ENCODE peak calls at places on chromosomes 7 and 10, in seven cellular contexts. Q, R, X, F, G, A and T are unnamed samples.

GRCh38 chr10:111837985-111838384 is 345.6 kb downstream of the GPAM start:
- DNase-seq in Q (no peak), R (no peak), X (no peak), F (no peak), G (no peak), A (no peak), T (no peak)

GRCh38 chr10:84201244-84201606 is 6.9 kb downstream of the CDHR1 start:
- DNase-seq in Q (no peak), R (no peak), X (no peak), F (no peak), G (no peak), A (no peak), T (no peak)

GRCh38 chr7:111138196-111138569 is 47.3 kb downstream of the LRRN3 start:
- DNase-seq in Q (peak; percentile 47), R (peak; percentile 94), X (peak; percentile 8), F (peak; percentile 50), G (peak; percentile 67), A (no peak), T (peak; percentile 63)

GRCh38 chr10:125037145-125037544 is 95.2 kb downstream of the ZRANB1 start:
- DNase-seq in Q (peak; percentile 92), R (peak; percentile 95), X (no peak), F (no peak), G (no peak), A (no peak), T (no peak)

GRCh38 chr10:27558612-27559020 is 54.5 kb downstream of the RAB18 start:
- DNase-seq in Q (peak; percentile 53), R (peak; percentile 79), X (peak; percentile 20), F (no peak), G (no peak), A (no peak), T (peak; percentile 36)

GRCh38 chr10:4196948-4197390 is 412.0 kb upstream of the KLF6 start:
- DNase-seq in Q (no peak), R (no peak), X (no peak), F (no peak), G (no peak), A (no peak), T (no peak)

GRCh38 chr7:49099587-49100326 is 175.4 kb downstream of the CDC14C start:
- DNase-seq in Q (peak; percentile 1), R (no peak), X (no peak), F (no peak), G (no peak), A (peak; percentile 7), T (no peak)

GRCh38 chr7:151018421-151019129 is 5.7 kb downstream of the ATG9B start:
- DNase-seq in Q (peak; percentile 19), R (no peak), X (no peak), F (peak; percentile 57), G (peak; percentile 63), A (no peak), T (no peak)

GRCh38 chr10:3702569-3702968 is 82.4 kb downstream of the KLF6 start:
- DNase-seq in Q (no peak), R (no peak), X (no peak), F (no peak), G (no peak), A (peak; percentile 18), T (no peak)

GRCh38 chr7:45657136-45657889 is 83.1 kb downstream of the ADCY1 start:
- DNase-seq in Q (no peak), R (peak; percentile 40), X (no peak), F (no peak), G (no peak), A (no peak), T (no peak)

GRCh38 chr7:988426-988911 is 5.5 kb downstream of the CYP2W1 start:
- DNase-seq in Q (no peak), R (no peak), X (no peak), F (no peak), G (no peak), A (no peak), T (no peak)

GRCh38 chr10:2928219-2928840 is 139.0 kb upstream of the PFKP start:
- DNase-seq in Q (peak; percentile 35), R (peak; percentile 84), X (peak; percentile 59), F (peak; percentile 66), G (peak; percentile 13), A (peak; percentile 15), T (peak; percentile 68)

GRCh38 chr7:27808626-27809025 is 68.7 kb downstream of the TAX1BP1 start:
- DNase-seq in Q (peak; percentile 53), R (no peak), X (no peak), F (no peak), G (no peak), A (no peak), T (no peak)

GRCh38 chr7:94451276-94451675 is 56.6 kb downstream of the COL1A2 start:
- DNase-seq in Q (no peak), R (no peak), X (no peak), F (no peak), G (no peak), A (no peak), T (no peak)

GRCh38 chr10:43407576-43408330 is 1.2 kb downstream of the HNRNPF start:
- DNase-seq in Q (peak; percentile 81), R (peak; percentile 96), X (peak; percentile 50), F (peak; percentile 95), G (peak; percentile 82), A (peak; percentile 64), T (peak; percentile 96)

GRCh38 chr10:44312401-44312800 is 72.5 kb downstream of the CXCL12 start:
- DNase-seq in Q (no peak), R (no peak), X (no peak), F (no peak), G (no peak), A (no peak), T (no peak)

GRCh38 chr7:142488842-142489241 is 231.0 kb upstream of the PRSS58 start:
- DNase-seq in Q (peak; percentile 61), R (no peak), X (no peak), F (no peak), G (no peak), A (no peak), T (no peak)

GRCh38 chr7:155586843-155587440 is 40.6 kb upstream of the CNPY1 start:
- DNase-seq in Q (no peak), R (no peak), X (no peak), F (no peak), G (no peak), A (no peak), T (no peak)

GRCh38 chr7:483656-484364 is 35.8 kb downstream of the PDGFA start:
- DNase-seq in Q (no peak), R (no peak), X (no peak), F (no peak), G (no peak), A (no peak), T (no peak)

GRCh38 chr10:4083509-4084003 is 298.5 kb upstream of the KLF6 start:
- DNase-seq in Q (no peak), R (no peak), X (no peak), F (no peak), G (no peak), A (no peak), T (peak; percentile 42)

GRCh38 chr7:91247497-91247896 is 16.7 kb upstream of the FZD1 start:
- DNase-seq in Q (no peak), R (no peak), X (no peak), F (no peak), G (no peak), A (no peak), T (no peak)

GRCh38 chr10:38102889-38103288 is 8.8 kb downstream of the ZNF37A start:
- DNase-seq in Q (no peak), R (no peak), X (no peak), F (no peak), G (no peak), A (no peak), T (no peak)

GRCh38 chr10:116741391-116742351 is 695 bp downstream of the HSPA12A start:
- DNase-seq in Q (no peak), R (peak; percentile 63), X (peak; percentile 31), F (peak; percentile 63), G (no peak), A (no peak), T (peak; percentile 38)

GRCh38 chr7:148791506-148791905 is 92.6 kb downstream of the EZH2 start:
- DNase-seq in Q (no peak), R (peak; percentile 81), X (no peak), F (no peak), G (no peak), A (no peak), T (no peak)

GRCh38 chr10:77350711-77351119 is 286.9 kb downstream of the KCNMA1 start:
- DNase-seq in Q (peak; percentile 98), R (peak; percentile 85), X (no peak), F (no peak), G (no peak), A (no peak), T (peak; percentile 66)

GRCh38 chr7:45648671-45648995 is 74.5 kb downstream of the ADCY1 start:
- DNase-seq in Q (no peak), R (no peak), X (no peak), F (no peak), G (no peak), A (no peak), T (no peak)

GRCh38 chr10:44287408-44287807 is 97.5 kb downstream of the CXCL12 start:
- DNase-seq in Q (no peak), R (no peak), X (no peak), F (no peak), G (no peak), A (no peak), T (no peak)

GRCh38 chr10:43820663-43821062 is 172.0 kb upstream of the ZNF32 start:
- DNase-seq in Q (no peak), R (no peak), X (no peak), F (no peak), G (no peak), A (no peak), T (no peak)

GRCh38 chr10:78384021-78384420 is 350.4 kb downstream of the RPS24 start:
- DNase-seq in Q (no peak), R (no peak), X (no peak), F (no peak), G (no peak), A (no peak), T (no peak)

GRCh38 chr10:124301736-124302135 is 117.0 kb downstream of the OAT start:
- DNase-seq in Q (no peak), R (no peak), X (no peak), F (no peak), G (no peak), A (no peak), T (no peak)

GRCh38 chr10:122663516-122664130 is 36.0 kb downstream of the C10orf120 start:
- DNase-seq in Q (no peak), R (peak; percentile 31), X (no peak), F (no peak), G (no peak), A (no peak), T (no peak)

GRCh38 chr7:22640269-22640668 is 86.7 kb upstream of the IL6 start:
- DNase-seq in Q (no peak), R (no peak), X (no peak), F (no peak), G (no peak), A (no peak), T (no peak)

GRCh38 chr7:40815022-40815421 is 680.2 kb downstream of the SUGCT start:
- DNase-seq in Q (no peak), R (no peak), X (no peak), F (no peak), G (no peak), A (no peak), T (no peak)

GRCh38 chr10:67784584-67784983 is 53.4 kb downstream of the DNAJC12 start:
- DNase-seq in Q (peak; percentile 30), R (no peak), X (no peak), F (no peak), G (no peak), A (no peak), T (no peak)